ENCODE peak calls at places on chromosomes 13 and 19, in five cellular contexts. K, B, W, F and M are unnamed samples.

GRCh38 chr19:53041366-53041765 is 3.2 kb upstream of the ERVV-2 start:
- DNase-seq in F (no peak), K (no peak), B (no peak), W (no peak), M (no peak)

GRCh38 chr19:48085904-48086864 is 24.4 kb downstream of the PLA2G4C start:
- DNase-seq in B (no peak), F (no peak), K (no peak), W (no peak), M (no peak)

GRCh38 chr13:62631614-62632013 is 1216.0 kb upstream of the PCDH20 start:
- DNase-seq in F (no peak), W (no peak), K (no peak), B (no peak), M (no peak)

GRCh38 chr13:113855012-113855921 is 8.6 kb downstream of the GAS6 start:
- DNase-seq in F (no peak), W (no peak), K (peak), B (peak), M (no peak)

GRCh38 chr13:60431108-60431700 is 34.2 kb downstream of the TDRD3 start:
- DNase-seq in W (peak), K (no peak), B (no peak), F (peak), M (no peak)

GRCh38 chr19:18377026-18377425 is 8.9 kb upstream of the GDF15 start:
- DNase-seq in F (no peak), K (no peak), W (no peak), B (peak), M (no peak)

GRCh38 chr13:58051807-58052375 is 420.3 kb downstream of the PCDH17 start:
- DNase-seq in W (no peak), B (no peak), F (no peak), K (peak), M (no peak)

GRCh38 chr19:29881386-29881785 is 60.7 kb upstream of the URI1 start:
- DNase-seq in K (no peak), F (no peak), W (no peak), B (no peak), M (no peak)

GRCh38 chr13:97333983-97334382 is 100.0 kb upstream of the RAP2A start:
- DNase-seq in K (no peak), F (no peak), W (no peak), B (no peak), M (no peak)

GRCh38 chr13:46281779-46282178 is 70.1 kb downstream of the LRRC63 start:
- DNase-seq in K (no peak), B (no peak), W (no peak), F (no peak), M (no peak)

GRCh38 chr19:15577184-15577771 is 37.7 kb upstream of the CYP4F8 start:
- DNase-seq in F (no peak), B (no peak), K (no peak), W (no peak), M (no peak)

GRCh38 chr13:36764957-36765356 is 54.1 kb upstream of the RFXAP start:
- DNase-seq in K (no peak), F (no peak), B (no peak), W (no peak), M (no peak)

GRCh38 chr19:4302238-4302630 is at the start of gene TMIGD2:
- DNase-seq in K (no peak), W (no peak), B (no peak), F (no peak), M (no peak)

GRCh38 chr19:6185093-6185824 is 49.8 kb downstream of the ACSBG2 start:
- DNase-seq in F (no peak), K (no peak), B (no peak), W (no peak), M (no peak)

GRCh38 chr19:11227201-11227886 is 12.1 kb upstream of the ANGPTL8 start:
- DNase-seq in F (no peak), W (peak), K (no peak), B (no peak), M (no peak)

DNA sequence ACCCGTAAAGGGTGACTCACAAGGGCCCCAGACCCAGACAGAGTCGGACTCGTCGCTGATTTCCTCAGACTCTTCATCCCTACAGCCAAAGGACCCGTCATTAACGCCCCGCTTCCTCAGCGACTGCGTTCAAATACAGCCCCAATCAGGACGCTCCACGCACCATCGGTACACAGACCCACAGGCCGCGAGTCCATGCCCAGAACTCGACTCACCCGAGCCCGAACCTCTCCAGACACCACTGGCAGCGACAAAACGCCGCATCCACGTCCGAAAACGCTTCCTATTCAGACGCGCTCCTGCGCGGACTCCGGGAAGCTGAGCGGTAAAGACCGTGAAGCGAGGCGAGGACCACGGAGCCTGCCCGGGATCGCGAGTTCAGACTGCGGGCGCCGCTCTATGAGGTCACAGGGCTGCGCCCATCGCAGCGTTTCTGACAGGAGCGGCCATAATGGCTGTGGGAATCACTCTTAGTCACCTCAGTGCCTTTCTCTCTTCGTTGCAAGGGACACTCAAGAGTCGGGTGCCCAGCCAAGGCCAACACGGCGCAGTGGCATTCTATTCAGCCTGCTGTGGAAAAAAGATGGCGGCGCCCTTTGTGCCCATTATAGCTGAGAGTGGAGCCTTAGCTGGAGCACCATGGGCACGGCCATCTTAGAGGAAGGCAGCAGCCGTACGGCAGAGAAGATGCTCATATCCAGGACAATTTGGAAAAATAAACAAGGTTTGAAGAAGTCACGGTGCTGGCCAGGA is at the start of gene ZNF614:
- DNase-seq in F (peak), W (peak), B (peak), K (peak), M (peak)
- TF ChIP-seq CTCF in F (no peak), W (no peak), B (no peak), K (no peak), M (no peak)

GRCh38 chr19:3036119-3036794 is 7.2 kb upstream of the TLE2 start:
- DNase-seq in K (peak), F (peak), W (peak), B (peak), M (peak)
- TF ChIP-seq CTCF in K (no peak), F (no peak), W (no peak), B (no peak), M (no peak)

GRCh38 chr19:2096543-2097329 is at the start of gene IZUMO4:
- DNase-seq in B (peak), F (peak), K (peak), W (peak), M (peak)
- TF ChIP-seq CTCF in B (peak), F (peak), K (peak), W (peak), M (peak)

GRCh38 chr13:71316964-71317363 is 550.0 kb downstream of the DACH1 start:
- DNase-seq in K (no peak), W (no peak), F (no peak), B (no peak), M (no peak)

GRCh38 chr13:71320452-71320851 is 546.6 kb downstream of the DACH1 start:
- DNase-seq in F (no peak), W (peak), B (no peak), K (no peak), M (no peak)
- TF ChIP-seq CTCF in F (peak), W (peak), B (no peak), K (peak), M (peak)

DNA sequence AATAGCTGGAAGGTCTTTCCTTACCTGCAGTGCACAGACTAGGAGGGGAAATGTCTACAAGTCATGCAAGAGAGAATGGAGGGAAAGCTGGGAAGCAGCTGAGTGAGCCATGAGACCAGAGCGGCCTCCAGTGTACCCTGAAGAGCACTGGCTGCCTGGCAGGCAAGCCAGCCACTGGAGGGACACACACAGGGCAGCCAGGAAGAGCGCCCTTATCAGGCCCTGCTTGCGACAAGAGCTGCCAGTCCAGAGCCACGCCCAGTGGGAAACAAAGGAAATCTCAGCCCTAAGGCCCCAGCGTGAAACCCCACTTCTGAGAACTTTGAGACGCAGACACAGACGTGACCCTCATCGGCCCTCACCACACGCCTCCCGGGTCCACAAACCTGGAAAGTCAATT is 105.0 kb downstream of the STK24 start:
- DNase-seq in F (no peak), K (peak), W (no peak), B (no peak), M (no peak)
- TF ChIP-seq CTCF in F (no peak), K (no peak), W (no peak), B (no peak), M (no peak)